ENCODE peak calls at places on chromosomes 1 and 21, in five cellular contexts. I is ovary, W is cardiac fibroblast, A is bronchial epithelial cell, X is GM12864. O is an unnamed sample.

GRCh38 chr1:26094677-26095383 is 16.8 kb upstream of the PDIK1L start:
- DNase-seq in A (no peak), W (peak), I (peak), X (no peak), O (peak)

GRCh38 chr1:30111431-30111830 is 612.0 kb downstream of the MATN1 start:
- DNase-seq in X (no peak), A (peak), I (peak), W (peak), O (peak)

GRCh38 chr1:41401899-41402298 is 40.7 kb downstream of the FOXO6 start:
- DNase-seq in A (no peak), W (no peak), X (no peak), I (no peak), O (no peak)

GRCh38 chr1:85584923-85585322 is 4.4 kb downstream of the CCN1 start:
- DNase-seq in X (no peak), I (no peak), W (peak), A (peak), O (no peak)

GRCh38 chr1:89719502-89720306 is 86.8 kb downstream of the LRRC8C start:
- DNase-seq in X (peak), A (peak), W (peak), I (no peak), O (no peak)

GRCh38 chr1:20124451-20125057 is 5.2 kb upstream of the PLA2G2D start:
- DNase-seq in W (peak), X (no peak), A (peak), I (peak), O (no peak)

GRCh38 chr21:44405948-44406872 is 49.1 kb upstream of the LRRC3 start:
- DNase-seq in I (no peak), X (no peak), A (no peak), W (peak), O (no peak)

GRCh38 chr1:24673336-24673735 is 30.2 kb downstream of the SRRM1 start:
- DNase-seq in I (no peak), X (no peak), W (peak), A (peak), O (no peak)

GRCh38 chr1:176843352-176844297 is 320.9 kb downstream of the ASTN1 start:
- DNase-seq in X (no peak), A (peak), I (no peak), W (peak), O (no peak)

GRCh38 chr1:74399249-74399648 is 113.2 kb downstream of the LRRC53 start:
- DNase-seq in I (no peak), A (peak), X (no peak), W (no peak), O (no peak)

GRCh38 chr1:161198206-161198876 is 513 bp downstream of the ADAMTS4 start:
- DNase-seq in A (peak), I (peak), X (no peak), W (no peak), O (no peak)
- TF ChIP-seq CTCF in A (no peak), I (no peak), X (no peak), W (no peak), O (no peak)

DNA sequence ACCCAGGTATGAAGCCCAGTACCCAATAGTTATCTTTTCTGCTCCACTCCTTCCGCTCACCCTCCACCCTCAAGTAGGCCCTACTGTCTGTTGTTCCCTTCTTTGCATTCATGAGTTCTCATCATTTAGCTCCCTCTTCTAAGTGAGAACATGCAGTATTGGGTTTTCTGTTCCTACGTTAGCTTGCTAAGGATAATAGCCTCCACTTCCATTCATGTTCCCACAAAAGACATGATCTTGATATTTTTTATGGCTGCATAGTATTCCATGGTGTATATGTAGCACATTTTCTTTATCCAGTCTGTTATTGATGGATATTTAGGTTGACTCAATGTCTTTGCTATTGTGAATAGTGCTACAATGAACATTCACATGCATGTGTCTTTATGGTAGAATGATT is 2.8 kb upstream of the TP53BP2 start:
- DNase-seq in X (no peak), A (no peak), W (no peak), I (no peak), O (no peak)
- H3K4me3 ChIP-seq in X (no peak), A (no peak), W (no peak), I (no peak), O (no peak)

GRCh38 chr1:203776636-203777035 is 11.7 kb downstream of the LAX1 start:
- DNase-seq in W (no peak), I (no peak), X (no peak), A (peak), O (no peak)
- TF ChIP-seq CTCF in W (no peak), I (no peak), X (no peak), A (peak), O (no peak)

GRCh38 chr1:155250246-155250632 is 5.0 kb downstream of the ENTREP3 start:
- DNase-seq in X (no peak), I (no peak), A (no peak), W (no peak), O (no peak)
- H3K4me3 ChIP-seq in X (peak), I (no peak), A (no peak), W (no peak), O (no peak)

GRCh38 chr1:225460021-225460736 is 32.3 kb upstream of the LBR start:
- DNase-seq in X (no peak), A (no peak), W (no peak), I (no peak), O (no peak)
- TF ChIP-seq CTCF in X (no peak), A (no peak), W (peak), I (no peak), O (no peak)

DNA sequence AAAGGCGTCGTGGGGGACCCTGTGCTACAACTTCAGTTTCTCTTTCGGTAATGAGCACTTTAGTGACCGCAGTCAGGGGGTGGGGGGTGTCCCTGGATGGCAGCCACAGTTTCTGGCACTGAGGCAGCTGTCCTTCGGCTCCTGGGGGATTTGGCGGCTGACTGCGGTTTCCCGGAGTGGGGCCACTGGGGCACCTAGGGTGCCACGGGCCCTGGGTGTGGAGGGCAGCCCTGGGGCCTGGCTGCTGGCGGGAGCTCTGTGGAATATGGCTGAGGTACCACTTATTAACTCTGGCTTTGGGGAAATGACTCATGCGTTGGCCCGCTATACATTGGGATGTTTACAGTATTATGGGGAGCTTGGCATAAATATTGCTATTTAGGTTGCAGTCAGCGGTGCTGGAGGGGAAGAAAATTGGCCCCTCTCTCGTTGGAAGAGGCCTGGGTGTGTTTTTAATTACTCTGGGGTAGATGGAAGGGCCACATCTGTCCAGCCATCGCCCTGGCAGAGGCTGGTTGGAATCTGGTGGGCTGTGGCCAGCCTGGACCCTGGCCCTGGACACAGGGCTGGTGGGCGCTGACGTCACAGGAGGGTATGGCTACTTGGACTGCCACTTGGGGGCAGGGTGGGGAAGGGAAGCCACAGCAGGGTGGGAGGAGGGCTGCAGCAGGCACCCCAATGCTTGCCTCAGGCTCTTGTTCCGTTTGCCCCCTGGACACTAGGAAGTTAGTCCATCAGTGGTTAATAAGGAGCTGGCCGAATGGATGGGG is 2.0 kb downstream of the EPHB2 start:
- DNase-seq in W (peak), A (peak), X (no peak), I (no peak), O (no peak)
- H3K4me3 ChIP-seq in W (peak), A (no peak), X (no peak), I (no peak), O (no peak)

DNA sequence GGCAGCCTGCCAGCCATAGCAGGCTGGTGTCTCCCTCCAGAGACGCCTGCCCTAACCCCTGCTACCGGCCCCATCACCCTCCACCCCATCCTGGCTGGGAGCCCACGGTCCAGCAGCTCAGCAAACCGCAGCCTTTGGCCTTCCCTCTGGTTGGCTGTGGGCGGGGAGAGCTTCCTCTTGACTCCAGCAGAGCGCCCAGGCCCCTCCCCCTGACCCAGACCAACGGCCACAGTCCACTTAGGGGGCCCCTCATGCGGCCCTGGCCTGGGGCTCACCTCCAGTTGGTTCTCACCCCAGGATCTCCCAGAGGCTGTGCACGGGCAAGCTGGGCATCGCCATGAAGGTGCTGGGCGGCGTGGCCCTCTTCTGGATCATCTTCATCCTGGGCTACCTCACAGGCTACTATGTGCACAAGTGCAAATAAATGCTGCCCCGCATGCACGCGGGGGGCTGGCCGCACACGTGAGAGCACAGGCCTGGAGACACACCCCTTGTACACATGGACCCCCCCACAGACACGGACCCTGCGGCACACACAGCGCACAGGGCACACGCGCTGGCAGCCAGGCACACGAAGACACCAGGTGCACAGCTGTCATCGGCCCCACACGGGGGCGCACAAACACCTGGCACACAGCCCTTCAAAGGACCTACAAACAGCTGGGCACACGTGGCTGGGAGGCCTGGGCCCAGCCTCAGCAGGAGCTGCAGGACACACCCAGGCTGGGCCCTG is 3.1 kb downstream of the SMIM1 start:
- DNase-seq in I (peak), W (peak), A (peak), X (no peak), O (peak)
- TF ChIP-seq CTCF in I (no peak), W (no peak), A (peak), X (peak), O (no peak)

GRCh38 chr1:7388488-7389185 is 382.5 kb upstream of the VAMP3 start:
- DNase-seq in X (no peak), W (peak), I (peak), A (no peak), O (no peak)
- H3K4me3 ChIP-seq in X (no peak), W (no peak), I (no peak), A (no peak), O (no peak)

GRCh38 chr1:155962599-155963211 is 15.6 kb downstream of the ARHGEF2 start:
- DNase-seq in I (peak), W (peak), A (peak), X (no peak), O (no peak)

GRCh38 chr1:155960081-155960745 is 18.1 kb downstream of the ARHGEF2 start:
- DNase-seq in A (no peak), I (no peak), X (no peak), W (no peak), O (no peak)

GRCh38 chr1:155964193-155964592 is 14.2 kb downstream of the ARHGEF2 start:
- DNase-seq in W (no peak), X (no peak), I (no peak), A (no peak), O (no peak)

GRCh38 chr1:155966135-155966534 is 12.2 kb downstream of the ARHGEF2 start:
- DNase-seq in A (no peak), X (no peak), I (no peak), W (no peak), O (no peak)

DNA sequence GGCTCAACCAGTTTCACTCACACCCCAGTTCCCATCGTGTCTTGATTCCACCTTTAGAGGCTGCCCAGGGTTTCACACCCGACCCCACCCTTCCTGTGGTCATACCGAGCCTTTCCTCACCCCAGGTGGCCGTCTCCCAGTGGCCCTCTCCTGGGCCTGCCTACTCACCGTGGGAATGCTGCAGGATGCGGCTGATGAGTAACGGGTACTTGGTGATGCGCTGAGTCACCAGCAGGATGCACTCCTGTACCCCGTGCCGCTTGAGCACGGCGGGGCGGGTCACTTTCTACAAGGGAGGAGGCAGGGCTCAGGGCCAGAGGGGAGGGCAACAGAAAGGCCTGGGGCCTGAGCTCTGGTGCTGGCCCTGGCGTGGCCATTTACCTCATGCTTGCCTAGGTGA is 16.4 kb downstream of the ARHGEF2 start:
- DNase-seq in A (peak), X (no peak), W (peak), I (peak), O (no peak)
- TF ChIP-seq CTCF in A (peak), X (peak), W (peak), I (no peak), O (no peak)

DNA sequence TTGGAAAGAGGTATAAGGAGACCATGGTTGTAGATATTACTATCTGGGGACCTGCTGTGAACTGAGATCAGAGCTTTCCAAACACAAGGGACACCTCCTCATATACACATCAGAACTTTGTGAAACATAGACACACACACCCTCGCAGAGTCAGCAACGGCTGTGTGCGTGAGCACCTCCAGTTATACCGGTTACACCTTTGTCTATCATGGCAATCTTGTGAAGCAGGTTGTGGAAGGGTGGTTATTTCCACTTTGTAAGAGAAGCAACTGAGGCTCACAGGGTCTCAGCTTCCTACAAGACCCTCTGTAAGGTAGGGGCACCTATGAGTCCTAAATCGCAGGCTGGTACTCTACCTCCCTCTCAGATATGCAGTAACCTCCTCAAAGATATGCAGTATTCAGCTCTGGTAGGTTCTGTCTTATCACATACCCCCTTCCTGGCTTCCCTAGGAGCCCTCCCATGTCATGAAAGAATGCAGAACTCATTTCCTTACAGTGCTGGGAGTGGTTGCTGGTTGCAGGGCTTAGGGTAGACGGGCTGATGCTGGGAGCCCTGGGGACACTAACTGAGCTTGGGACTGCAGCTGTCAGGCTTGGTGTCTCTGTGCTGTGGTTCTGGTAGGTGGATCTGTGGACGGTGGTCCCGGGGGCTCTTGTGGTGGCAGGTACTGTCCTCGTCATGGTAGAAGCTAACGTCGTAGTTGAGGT is 18.6 kb upstream of the MAGOH start:
- DNase-seq in X (no peak), W (no peak), A (no peak), I (no peak), O (no peak)
- H3K4me3 ChIP-seq in X (no peak), W (no peak), A (no peak), I (no peak), O (no peak)

O was measured in pancreas.